ENCODE peak calls at places on chromosomes 4 and X, in six cellular contexts. W is astrocyte of the spinal cord, Y is progenitor cell of endocrine pancreas, G is mucosa of descending colon, K is GM13976, C is breast epithelium. E is an unnamed sample.

GRCh38 chr4:68906238-68907137 is 45.1 kb downstream of the UGT2A3 start:
- DNase-seq in K (no peak), C (no peak), G (peak), W (no peak), Y (peak), E (no peak)

GRCh38 chr4:123398803-123399637 is 2.4 kb downstream of the SPRY1 start:
- DNase-seq in C (peak), Y (no peak), G (peak), K (peak), W (peak), E (peak)

GRCh38 chr4:153345011-153345981 is 808 bp downstream of the MND1 start:
- DNase-seq in C (no peak), K (peak), W (peak), Y (no peak), G (peak), E (peak)

GRCh38 chrX:72003811-72004750 is 93.4 kb downstream of the NHSL2 start:
- DNase-seq in Y (no peak), K (no peak), G (no peak), C (peak), W (peak), E (no peak)

GRCh38 chr4:174066806-174067205 is 216.7 kb downstream of the FBXO8 start:
- DNase-seq in G (no peak), C (no peak), Y (no peak), K (no peak), W (no peak), E (no peak)

GRCh38 chrX:102976793-102977495 is 39.9 kb downstream of the RAB40AL start:
- DNase-seq in G (no peak), W (no peak), Y (no peak), K (no peak), C (no peak), E (no peak)

GRCh38 chr4:40199999-40200880 is 3.4 kb downstream of the RHOH start:
- DNase-seq in G (peak), W (peak), K (peak), Y (no peak), C (no peak), E (peak)

GRCh38 chr4:6974138-6974848 is 64.7 kb downstream of the TBC1D14 start:
- DNase-seq in Y (peak), W (peak), C (peak), G (peak), K (peak), E (peak)

GRCh38 chrX:149493567-149494562 is 11.2 kb downstream of the IDS start:
- DNase-seq in Y (no peak), G (peak), K (no peak), W (no peak), C (no peak), E (no peak)

GRCh38 chrX:2642791-2643190 is 48.3 kb upstream of the CD99 start:
- DNase-seq in Y (no peak), W (no peak), G (no peak), C (no peak), K (no peak), E (no peak)

GRCh38 chr4:36274158-36274557 is 7.3 kb upstream of the DTHD1 start:
- DNase-seq in K (no peak), Y (no peak), W (peak), C (no peak), G (no peak), E (no peak)

GRCh38 chr4:83240379-83240875 is 44.2 kb downstream of the COQ2 start:
- DNase-seq in Y (no peak), G (no peak), W (no peak), C (no peak), K (no peak), E (peak)

GRCh38 chrX:31508338-31508737 is 436.5 kb upstream of the FTHL17 start:
- DNase-seq in W (peak), Y (no peak), G (no peak), C (peak), K (no peak), E (no peak)

GRCh38 chr4:8854866-8855265 is 16.8 kb downstream of the HMX1 start:
- DNase-seq in W (peak), C (no peak), K (no peak), G (no peak), Y (no peak), E (no peak)

DNA sequence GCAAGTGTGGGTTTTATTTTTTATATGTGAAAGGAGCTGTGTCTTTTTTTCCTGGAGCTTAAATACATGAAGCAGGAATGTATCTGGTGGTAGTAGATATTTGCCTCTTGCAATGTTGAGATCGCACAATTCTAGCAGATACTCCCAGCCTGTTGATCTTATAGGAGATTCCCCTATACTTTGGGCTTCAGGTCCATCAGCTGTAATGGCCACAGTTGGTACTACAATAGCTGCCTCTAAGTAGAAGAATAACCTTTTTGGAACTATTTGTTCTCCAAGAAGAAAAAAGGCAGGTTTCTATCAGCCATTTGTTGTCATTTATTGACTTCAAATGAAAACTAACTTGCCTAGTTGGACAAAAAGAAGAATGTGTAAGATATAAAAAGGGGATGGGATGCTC is 37.7 kb downstream of the LIMCH1 start:
- DNase-seq in Y (no peak), K (no peak), G (no peak), C (no peak), W (no peak), E (no peak)
- TF ChIP-seq CTCF in Y (no peak), K (no peak), G (no peak), C (no peak), W (no peak), E (no peak)

GRCh38 chr4:76947369-76947768 is 2.2 kb upstream of the SEPTIN11 start:
- DNase-seq in C (no peak), Y (no peak), W (no peak), K (no peak), G (no peak), E (no peak)
- TF ChIP-seq CTCF in C (no peak), Y (no peak), W (no peak), K (no peak), G (no peak), E (no peak)

GRCh38 chr4:89121711-89122387 is 10.5 kb downstream of the TIGD2 start:
- DNase-seq in K (no peak), W (no peak), C (no peak), Y (no peak), G (no peak), E (no peak)

GRCh38 chr4:89123418-89123817 is 12.1 kb downstream of the TIGD2 start:
- DNase-seq in G (no peak), C (no peak), Y (no peak), W (peak), K (no peak), E (no peak)

GRCh38 chr4:89129080-89129640 is 17.8 kb downstream of the TIGD2 start:
- DNase-seq in C (no peak), Y (no peak), W (peak), K (no peak), G (no peak), E (no peak)

GRCh38 chr4:89125901-89126435 is 14.6 kb downstream of the TIGD2 start:
- DNase-seq in Y (no peak), G (no peak), W (no peak), C (no peak), K (no peak), E (no peak)
- TF ChIP-seq CTCF in Y (no peak), G (no peak), W (no peak), C (no peak), K (no peak), E (no peak)

GRCh38 chr4:76718806-76719205 is 179.1 kb downstream of the SOWAHB start:
- DNase-seq in C (no peak), G (no peak), K (no peak), W (no peak), Y (no peak), E (no peak)
- TF ChIP-seq CTCF in C (no peak), G (no peak), K (no peak), W (no peak), Y (no peak), E (no peak)

DNA sequence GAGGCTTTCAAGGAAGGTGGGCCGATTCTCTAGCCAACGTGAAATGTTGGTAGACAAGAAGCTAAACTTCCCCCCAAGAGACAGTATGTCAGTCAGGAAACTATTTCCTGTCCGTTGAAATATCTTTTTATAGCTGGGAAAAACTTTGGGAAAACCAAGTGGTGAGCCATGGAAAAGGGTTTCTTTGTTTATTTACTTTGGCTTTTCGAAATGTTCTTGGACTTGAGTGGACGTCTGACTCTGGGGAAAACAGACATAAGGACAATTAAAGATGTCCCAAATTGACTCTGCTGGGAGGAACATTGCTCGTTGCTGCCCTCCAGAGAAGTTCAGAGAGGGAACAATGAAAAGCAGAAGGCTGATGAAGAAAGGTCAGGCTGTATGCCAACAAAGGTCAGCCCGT is 295.4 kb downstream of the RAPGEF2 start:
- DNase-seq in K (no peak), W (peak), G (no peak), C (no peak), Y (no peak), E (no peak)
- TF ChIP-seq CTCF in K (no peak), W (no peak), G (no peak), C (no peak), Y (no peak), E (no peak)

DNA sequence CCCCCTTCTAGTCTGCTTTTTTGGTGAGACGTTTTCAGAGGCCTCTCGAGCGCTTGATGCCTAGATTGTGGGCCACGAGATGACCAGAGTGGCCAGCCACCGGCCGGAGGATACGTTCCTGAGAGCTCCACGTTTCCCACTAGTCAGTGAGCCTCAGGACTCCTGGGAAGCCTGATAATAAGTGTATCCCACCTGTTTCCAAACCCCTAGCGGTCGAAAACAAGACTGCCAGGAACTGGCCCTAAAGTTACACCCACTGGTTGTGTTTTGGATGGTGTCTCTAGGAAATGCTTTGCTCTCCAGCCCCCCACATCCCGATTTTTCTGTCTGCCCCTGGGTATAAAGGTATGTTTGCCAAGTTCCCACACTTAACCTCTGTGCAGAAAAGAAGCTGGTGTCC is 4.6 kb upstream of the RS1 start:
- DNase-seq in Y (no peak), G (no peak), C (no peak), K (no peak), W (no peak), E (no peak)
- TF ChIP-seq CTCF in Y (peak), G (no peak), C (no peak), K (no peak), W (peak), E (no peak)

GRCh38 chr4:125432078-125432477 is 117.3 kb downstream of the FAT4 start:
- DNase-seq in K (no peak), C (no peak), W (peak), G (no peak), Y (no peak), E (no peak)
- TF ChIP-seq CTCF in K (no peak), C (no peak), W (peak), G (no peak), Y (peak), E (no peak)

DNA sequence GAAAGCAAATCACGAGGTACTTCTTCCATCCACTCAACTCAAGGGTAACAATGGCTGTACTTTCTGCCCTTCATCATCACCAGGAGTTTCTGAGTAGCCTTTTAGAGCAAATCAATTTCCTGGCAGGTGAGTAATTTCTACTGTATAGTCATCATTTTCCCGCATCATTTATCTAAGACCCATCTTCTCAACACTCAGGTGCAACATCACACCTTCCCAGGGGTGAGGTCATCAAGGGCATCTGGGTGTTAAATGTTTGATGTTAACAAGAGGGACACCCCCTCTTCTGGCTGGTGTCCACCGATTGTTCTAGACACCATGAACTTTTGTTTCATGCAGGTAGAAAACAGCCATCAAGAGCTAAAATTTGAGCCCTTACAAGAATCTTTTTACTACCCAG is 313.4 kb upstream of the MAGEB2 start:
- DNase-seq in G (no peak), Y (no peak), C (no peak), K (no peak), W (no peak), E (no peak)
- TF ChIP-seq CTCF in G (no peak), Y (no peak), C (no peak), K (no peak), W (no peak), E (no peak)

GRCh38 chrX:154383359-154384283 is 4.5 kb downstream of the EMD start:
- DNase-seq in W (no peak), G (no peak), K (no peak), Y (no peak), C (no peak), E (no peak)

GRCh38 chrX:154381271-154381670 is 2.2 kb downstream of the EMD start:
- DNase-seq in Y (no peak), K (no peak), G (no peak), W (no peak), C (no peak), E (no peak)

GRCh38 chrX:154382483-154383069 is 3.5 kb downstream of the EMD start:
- DNase-seq in W (no peak), Y (no peak), C (no peak), K (no peak), G (no peak), E (no peak)

GRCh38 chrX:154380787-154381186 is 1.7 kb downstream of the EMD start:
- DNase-seq in K (no peak), C (no peak), Y (no peak), W (no peak), G (no peak), E (no peak)

GRCh38 chrX:154384284-154384892 is 5.3 kb downstream of the EMD start:
- DNase-seq in Y (no peak), C (no peak), G (no peak), W (no peak), K (no peak), E (no peak)
- TF ChIP-seq CTCF in Y (peak), C (no peak), G (no peak), W (peak), K (no peak), E (no peak)

GRCh38 chr4:121308328-121308663 is 72.5 kb downstream of the QRFPR start:
- DNase-seq in W (no peak), Y (no peak), K (no peak), C (no peak), G (no peak), E (no peak)

GRCh38 chr4:121308828-121309227 is 72.0 kb downstream of the QRFPR start:
- DNase-seq in Y (no peak), C (no peak), W (no peak), G (no peak), K (no peak), E (no peak)

GRCh38 chr4:121304843-121305348 is 75.9 kb downstream of the QRFPR start:
- DNase-seq in K (no peak), W (no peak), G (no peak), Y (no peak), C (no peak), E (no peak)

GRCh38 chr4:121306932-121307331 is 73.9 kb downstream of the QRFPR start:
- DNase-seq in W (no peak), C (no peak), G (no peak), K (no peak), Y (no peak), E (no peak)

DNA sequence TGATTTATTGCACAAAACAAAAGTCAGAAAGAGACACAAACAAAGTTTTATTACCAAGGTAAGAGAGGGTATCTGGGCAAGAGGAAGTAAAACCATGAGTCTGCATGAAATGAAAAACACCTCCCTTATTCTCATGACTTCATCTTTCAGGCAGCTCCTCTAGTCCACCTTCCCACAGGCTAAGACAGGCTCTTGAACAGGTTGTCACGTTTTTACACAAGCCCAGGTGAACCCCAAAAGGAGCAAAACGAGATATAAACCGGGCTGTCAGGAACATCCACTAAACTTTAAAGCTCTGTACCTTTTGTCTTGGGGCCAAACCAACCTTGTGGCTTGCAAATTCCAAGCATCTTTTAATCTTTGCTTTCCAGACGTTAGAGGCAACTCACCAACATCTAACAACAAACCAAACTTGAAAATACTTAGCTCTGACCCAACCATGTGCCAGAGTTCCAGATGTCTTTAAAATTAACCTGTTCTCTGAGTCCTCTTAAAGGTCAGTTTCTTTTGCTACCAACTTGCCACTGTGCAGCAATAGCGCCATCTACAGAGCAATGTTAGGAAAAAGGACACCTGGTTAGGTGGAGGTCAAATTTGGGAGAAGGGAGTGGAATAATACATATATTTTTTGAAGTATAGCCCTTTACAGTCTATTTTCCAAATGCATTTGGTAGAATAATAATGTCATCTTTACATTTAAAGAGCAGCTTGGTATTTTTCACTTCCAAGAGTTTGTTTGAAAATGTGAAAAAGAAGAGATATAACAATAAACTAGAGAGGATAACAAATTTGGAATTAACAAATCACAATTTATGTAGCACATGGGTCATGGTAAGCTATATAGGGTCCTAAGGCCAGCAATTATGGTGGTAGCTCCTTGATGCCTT is 73.1 kb downstream of the QRFPR start:
- DNase-seq in W (peak), Y (no peak), G (no peak), C (no peak), K (peak), E (peak)
- TF ChIP-seq CTCF in W (peak), Y (peak), G (peak), C (no peak), K (peak), E (peak)

E was measured in GM10248.